ENCODE peak calls at places on chromosomes 7 and 10, in eight cellular contexts. I, X, D, L, S, Z, B and E are unnamed samples.

GRCh38 chr10:118970770-118971169 is 58.7 kb upstream of the NANOS1 start:
- DNase-seq in Z (no peak), I (no peak), S (no peak), L (no peak), X (no peak), D (no peak), B (no peak), E (no peak)

GRCh38 chr10:132539431-132539839 is 1.8 kb downstream of the INPP5A start:
- DNase-seq in S (peak; percentile 31), B (peak; percentile 43), D (no peak), L (peak; percentile 20), I (no peak), Z (no peak), X (no peak), E (no peak)

GRCh38 chr10:21083861-21084260 is 186.8 kb upstream of the NEBL start:
- DNase-seq in X (no peak), D (no peak), L (no peak), S (no peak), Z (peak; percentile 78), I (peak; percentile 60), B (no peak), E (no peak)

GRCh38 chr10:44051584-44052385 is 333.1 kb downstream of the CXCL12 start:
- DNase-seq in B (no peak), L (peak; percentile 91), X (no peak), S (no peak), D (no peak), Z (peak; percentile 86), I (no peak), E (no peak)

GRCh38 chr7:47474937-47475879 is 106.7 kb downstream of the TNS3 start:
- DNase-seq in B (no peak), I (peak; percentile 72), L (peak; percentile 98), X (no peak), D (peak; percentile 74), S (no peak), Z (peak; percentile 97), E (peak; percentile 76)

GRCh38 chr10:42975005-42975493 is 101.8 kb upstream of the RET start:
- DNase-seq in X (no peak), D (no peak), I (no peak), S (no peak), B (no peak), Z (no peak), L (no peak), E (no peak)

GRCh38 chr10:113554214-113554613 is 1.4 kb downstream of the HABP2 start:
- DNase-seq in S (no peak), B (no peak), L (no peak), D (no peak), Z (no peak), I (no peak), X (no peak), E (no peak)

GRCh38 chr10:28897617-28898464 is 220.5 kb downstream of the BAMBI start:
- DNase-seq in B (no peak), S (peak; percentile 26), Z (no peak), D (no peak), X (no peak), L (no peak), I (no peak), E (no peak)

GRCh38 chr10:75407716-75408511 is 6.3 kb upstream of the ZNF503 start:
- DNase-seq in Z (peak; percentile 28), S (peak; percentile 56), X (no peak), D (peak; percentile 16), I (no peak), B (no peak), L (peak; percentile 48), E (no peak)

GRCh38 chr7:471866-472639 is 47.6 kb downstream of the PDGFA start:
- DNase-seq in L (peak; percentile 98), I (no peak), D (no peak), B (no peak), X (no peak), S (peak; percentile 16), Z (peak; percentile 86), E (no peak)

GRCh38 chr10:43707755-43708154 is 59.1 kb upstream of the ZNF32 start:
- DNase-seq in X (no peak), B (no peak), Z (peak; percentile 37), L (peak; percentile 75), D (no peak), I (no peak), S (no peak), E (no peak)

GRCh38 chr10:104642311-104643022 is 1.4 kb downstream of the SORCS3 start:
- DNase-seq in D (no peak), B (no peak), X (no peak), Z (peak; percentile 17), L (peak; percentile 19), I (no peak), S (peak; percentile 74), E (peak; percentile 64)

GRCh38 chr7:22720791-22721786 is 5.9 kb upstream of the IL6 start:
- DNase-seq in X (no peak), B (no peak), D (no peak), I (no peak), L (no peak), S (no peak), Z (peak; percentile 64), E (no peak)

GRCh38 chr10:124652701-124653100 is 91.5 kb downstream of the FAM53B start:
- DNase-seq in X (no peak), S (no peak), L (no peak), I (no peak), D (no peak), Z (no peak), B (no peak), E (no peak)